ENCODE peak calls at places on chromosomes 1 and 21, in seven cellular contexts. V, Z, D, E, B, T and L are unnamed samples.

GRCh38 chr1:84712288-84712874 is 22.1 kb upstream of the SSX2IP start:
- DNase-seq in E (no peak), V (no peak), D (no peak), T (no peak), Z (no peak), B (no peak), L (no peak)

GRCh38 chr1:244322791-244323521 is 128.8 kb downstream of the ADSS2 start:
- DNase-seq in Z (peak), T (no peak), D (peak), E (peak), B (no peak), V (peak), L (peak)

GRCh38 chr1:47906466-47907191 is 90.6 kb downstream of the TRABD2B start:
- DNase-seq in D (no peak), V (no peak), B (no peak), E (no peak), Z (no peak), T (no peak), L (no peak)

GRCh38 chr1:6347641-6348487 is 45.7 kb downstream of the ACOT7 start:
- DNase-seq in Z (no peak), E (peak), V (peak), D (no peak), B (peak), T (peak), L (no peak)

GRCh38 chr21:36526104-36526503 is 46.2 kb upstream of the CLDN14 start:
- DNase-seq in T (no peak), Z (no peak), V (no peak), E (no peak), B (no peak), D (no peak), L (no peak)

GRCh38 chr1:153849487-153850185 is 73.1 kb downstream of the GATAD2B start:
- DNase-seq in T (no peak), Z (peak), E (peak), D (no peak), V (no peak), B (no peak), L (no peak)

GRCh38 chr1:110635434-110635833 is 29.3 kb upstream of the KCNA2 start:
- DNase-seq in Z (no peak), E (no peak), V (no peak), B (no peak), T (no peak), D (no peak), L (no peak)

GRCh38 chr1:33653226-33653625 is 180.8 kb downstream of the ZSCAN20 start:
- DNase-seq in D (no peak), T (peak), V (no peak), E (no peak), B (no peak), Z (no peak), L (no peak)

GRCh38 chr1:76854255-76854654 is 13.0 kb upstream of the ST6GALNAC5 start:
- DNase-seq in T (no peak), D (no peak), E (no peak), Z (no peak), B (no peak), V (no peak), L (no peak)

GRCh38 chr1:42966688-42967609 is 8.3 kb upstream of the SLC2A1 start:
- DNase-seq in V (peak), B (no peak), Z (no peak), T (no peak), E (no peak), D (peak), L (peak)

GRCh38 chr1:116571215-116571919 is 541 bp upstream of the CD58 start:
- DNase-seq in T (peak), E (peak), D (no peak), Z (no peak), V (no peak), B (peak), L (no peak)

GRCh38 chr1:197771904-197772561 is 3.2 kb downstream of the DENND1B start:
- DNase-seq in V (no peak), Z (no peak), D (no peak), B (no peak), E (no peak), T (no peak), L (no peak)

GRCh38 chr1:24048205-24048869 is 63.6 kb downstream of the MYOM3 start:
- DNase-seq in D (no peak), V (no peak), E (no peak), Z (no peak), T (no peak), B (no peak), L (no peak)

GRCh38 chr1:201399352-201400126 is 415 bp upstream of the LAD1 start:
- DNase-seq in V (peak), B (no peak), D (no peak), E (no peak), T (no peak), Z (no peak), L (no peak)